ENCODE peak calls at places on chromosomes 13 and 19, in four cellular contexts. K is sigmoid colon, T is tibial nerve, L is ovary. R is an unnamed sample.

GRCh38 chr19:4814625-4815425 is 16.7 kb downstream of the TICAM1 start:
- DNase-seq in K (no peak), T (no peak), L (no peak), R (peak; percentile 30)

GRCh38 chr13:104006625-104007061 is 940.4 kb upstream of the SLC10A2 start:
- DNase-seq in K (no peak), T (no peak), L (no peak), R (no peak)

GRCh38 chr19:16702123-16702522 is 17.5 kb upstream of the NWD1 start:
- DNase-seq in K (peak; percentile 70), T (peak; percentile 83), L (no peak), R (no peak)

GRCh38 chr19:50252111-50252886 is 48.9 kb downstream of the MYH14 start:
- DNase-seq in K (no peak), T (no peak), L (no peak), R (no peak)

GRCh38 chr13:91348906-91349435 is 1.5 kb downstream of the MIR17HG start:
- DNase-seq in K (peak; percentile 92), T (peak; percentile 97), L (peak; percentile 95), R (peak; percentile 97)

GRCh38 chr19:37988758-37989635 is 82.0 kb downstream of the SIPA1L3 start:
- DNase-seq in K (no peak), T (no peak), L (no peak), R (no peak)

GRCh38 chr19:30442715-30443114 is 70.5 kb downstream of the ZNF536 start:
- DNase-seq in K (no peak), T (no peak), L (no peak), R (no peak)

GRCh38 chr13:51844862-51845573 is at the start of gene TMEM272:
- DNase-seq in K (no peak), T (no peak), L (peak; percentile 54), R (no peak)

GRCh38 chr19:17686592-17687042 is 1.5 kb downstream of the UNC13A start:
- DNase-seq in K (no peak), T (no peak), L (no peak), R (peak; percentile 81)

GRCh38 chr19:35353635-35354034 is 4.6 kb upstream of the FFAR3 start:
- DNase-seq in K (peak; percentile 17), T (no peak), L (peak; percentile 5), R (peak; percentile 4)

GRCh38 chr19:23851966-23852365 is 62.7 kb upstream of the ZNF726 start:
- DNase-seq in K (no peak), T (no peak), L (no peak), R (no peak)

GRCh38 chr19:23855676-23856075 is 59.0 kb upstream of the ZNF726 start:
- DNase-seq in K (no peak), T (no peak), L (no peak), R (no peak)
- TF ChIP-seq CTCF in K (no peak), T (no peak), L (no peak), R (no peak)

DNA sequence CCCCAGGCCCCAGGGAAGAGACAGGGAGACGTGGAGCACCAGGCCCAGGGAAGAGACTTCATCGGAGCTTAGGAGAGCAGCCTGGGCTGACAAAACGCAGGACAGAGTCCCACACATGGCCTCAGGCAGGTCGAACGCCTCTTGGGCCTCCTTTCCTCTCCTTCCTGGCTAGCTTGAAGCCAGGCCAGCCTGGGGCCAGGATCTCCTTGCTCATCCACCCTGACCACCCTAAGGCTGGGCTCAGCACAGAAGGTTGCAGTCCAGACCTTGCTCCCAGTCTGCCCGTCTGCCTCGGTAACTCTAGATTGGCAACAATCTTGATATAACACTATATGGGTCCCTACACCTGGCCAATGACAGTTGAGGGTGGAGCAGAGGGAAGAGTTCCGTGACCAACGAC is 10.1 kb downstream of the PPP6R1 start:
- DNase-seq in K (no peak), T (no peak), L (no peak), R (no peak)
- H3K9me3 ChIP-seq in K (no peaks in the 10 kb centered on the region), T (no peaks in the 10 kb centered on the region), L (no peaks in the 10 kb centered on the region), R (no peaks in the 10 kb centered on the region)

GRCh38 chr19:39873385-39873784 is 27.2 kb upstream of the FBL start:
- DNase-seq in K (no peak), T (no peak), L (no peak), R (no peak)

GRCh38 chr19:39878398-39878797 is 32.2 kb upstream of the FBL start:
- DNase-seq in K (no peak), T (no peak), L (no peak), R (no peak)

GRCh38 chr19:39871886-39872866 is 26.0 kb upstream of the FBL start:
- DNase-seq in K (no peak), T (no peak), L (no peak), R (no peak)

GRCh38 chr19:39871362-39871761 is 25.2 kb upstream of the FBL start:
- DNase-seq in K (no peak), T (no peak), L (no peak), R (no peak)

GRCh38 chr19:39874404-39874803 is 28.2 kb upstream of the FBL start:
- DNase-seq in K (no peak), T (no peak), L (no peak), R (no peak)
- TF ChIP-seq CTCF in K (no peak), T (no peak), L (no peak), R (no peak)

DNA sequence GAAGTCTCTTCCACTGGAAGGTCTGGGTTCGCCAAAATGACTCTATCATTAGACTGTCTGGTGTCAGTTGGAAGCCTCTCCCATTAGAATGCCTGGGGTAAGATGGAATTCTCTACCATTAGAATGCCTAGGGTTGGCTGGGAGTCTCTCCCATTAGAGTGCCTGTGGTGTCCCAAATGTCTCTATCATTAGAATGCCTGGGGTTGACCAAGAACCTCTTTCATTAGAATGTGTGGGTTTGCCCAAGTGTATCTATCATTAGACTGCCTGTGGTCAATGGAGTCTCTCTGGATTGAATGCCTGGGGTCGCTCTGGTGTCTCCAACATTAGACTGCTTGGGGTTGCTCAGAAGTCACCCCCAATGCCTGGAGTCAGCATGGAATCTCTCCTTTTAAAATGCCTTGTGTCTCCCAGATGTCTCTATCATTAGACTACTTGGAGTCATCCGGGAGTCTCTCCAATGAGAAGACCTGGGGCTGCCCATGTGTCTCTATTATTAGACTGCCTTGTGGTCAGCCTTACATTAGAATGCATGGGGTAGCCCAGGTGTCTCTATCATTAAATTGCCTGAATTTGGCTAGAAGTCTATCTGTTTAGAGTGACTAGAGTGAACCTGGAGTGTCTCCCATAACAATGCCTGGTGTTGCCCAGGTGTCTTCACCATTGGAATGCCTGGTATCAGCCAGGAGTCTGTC is 1518.4 kb downstream of the UQCRFS1 start:
- DNase-seq in K (no peak), T (no peak), L (no peak), R (no peak)
- H3K9me3 ChIP-seq in K (no peaks in the 10 kb centered on the region), T (peaks cover 78% of the 10 kb centered on the region), L (no peaks in the 10 kb centered on the region), R (peaks cover 29% of the 10 kb centered on the region)

GRCh38 chr19:44774614-44775013 is 3.1 kb upstream of the CBLC start:
- DNase-seq in K (no peak), T (no peak), L (no peak), R (no peak)

GRCh38 chr19:44776402-44777096 is 1.1 kb upstream of the CBLC start:
- DNase-seq in K (no peak), T (no peak), L (no peak), R (no peak)

GRCh38 chr19:44775676-44776240 is 1.9 kb upstream of the CBLC start:
- DNase-seq in K (no peak), T (no peak), L (no peak), R (no peak)

GRCh38 chr19:44779150-44779549 is 1.5 kb downstream of the CBLC start:
- DNase-seq in K (no peak), T (no peak), L (no peak), R (no peak)

GRCh38 chr19:44777715-44778347 is at the start of gene CBLC:
- DNase-seq in K (no peak), T (no peak), L (no peak), R (peak; percentile 93)
- TF ChIP-seq CTCF in K (no peak), T (no peak), L (no peak), R (no peak)

DNA sequence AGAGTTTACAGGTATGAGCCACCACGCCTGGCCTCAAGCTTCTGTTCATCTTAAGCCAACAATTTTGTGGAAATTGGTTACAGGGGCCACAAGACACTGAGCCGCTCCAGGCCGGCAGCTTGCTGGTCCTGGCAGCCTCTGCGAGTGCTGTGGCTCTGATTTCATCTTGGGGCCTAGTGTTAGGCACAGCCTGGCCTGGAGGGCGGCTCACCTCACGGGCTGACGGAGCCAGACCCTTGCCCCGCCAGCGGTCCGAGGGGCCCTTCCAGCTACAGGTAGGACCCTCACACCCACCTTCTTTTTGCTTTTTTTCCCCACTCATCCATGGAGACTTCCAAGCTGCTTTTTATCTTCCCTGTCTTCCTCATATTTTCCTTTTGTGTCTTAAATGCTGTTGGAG is 8.6 kb downstream of the ZNF544 start:
- DNase-seq in K (no peak), T (no peak), L (no peak), R (no peak)
- H3K9me3 ChIP-seq in K (peaks cover 24% of the 10 kb centered on the region), T (peaks cover 99% of the 10 kb centered on the region), L (peaks cover 82% of the 10 kb centered on the region), R (peaks cover 23% of the 10 kb centered on the region)

GRCh38 chr13:43014162-43014561 is 9.2 kb upstream of the DNAJC15 start:
- DNase-seq in K (no peak), T (no peak), L (no peak), R (no peak)
- TF ChIP-seq CTCF in K (no peak), T (no peak), L (no peak), R (no peak)

R was measured in kidney.